ENCODE peak calls at places on chromosome 20, in four cellular contexts. U is GM12878, Q is WTC11, J is HepG2. Y is an unnamed sample.

GRCh38 chr20:37228656-37229055 is 33.0 kb downstream of the GHRH start:
- DNase-seq in Q (no peak), U (no peak), J (no peak), Y (no peak)

GRCh38 chr20:53849471-53850059 is 220.8 kb downstream of the BCAS1 start:
- DNase-seq in J (no peak), U (no peak), Q (no peak), Y (no peak)

GRCh38 chr20:48066256-48066655 is 281.0 kb upstream of the SULF2 start:
- DNase-seq in Q (no peak), J (no peak), U (no peak), Y (no peak)

GRCh38 chr20:44089987-44090674 is 96.9 kb downstream of the JPH2 start:
- DNase-seq in J (peak), Q (no peak), U (peak), Y (peak)

GRCh38 chr20:16537025-16537665 is 36.1 kb downstream of the KIF16B start:
- DNase-seq in U (no peak), Q (no peak), J (no peak), Y (no peak)

GRCh38 chr20:35908007-35908406 is 46.3 kb downstream of the SCAND1 start:
- DNase-seq in U (no peak), Q (peak), J (no peak), Y (no peak)

GRCh38 chr20:58439974-58440767 is 51.1 kb downstream of the VAPB start:
- DNase-seq in Q (no peak), J (no peak), U (no peak), Y (no peak)

GRCh38 chr20:57091748-57092111 is 174.7 kb downstream of the BMP7 start:
- DNase-seq in J (no peak), Q (no peak), U (no peak), Y (no peak)

GRCh38 chr20:57048027-57048869 is 218.2 kb downstream of the BMP7 start:
- DNase-seq in U (no peak), J (peak), Q (peak), Y (peak)

GRCh38 chr20:25227317-25227831 is 20.5 kb upstream of the PYGB start:
- DNase-seq in U (no peak), J (peak), Q (no peak), Y (peak)

GRCh38 chr20:20680991-20681508 is 31.4 kb downstream of the RALGAPA2 start:
- DNase-seq in U (no peak), J (no peak), Q (no peak), Y (no peak)

GRCh38 chr20:889110-889509 is 27.0 kb downstream of the ANGPT4 start:
- DNase-seq in U (no peak), Q (no peak), J (no peak), Y (no peak)

GRCh38 chr20:21133917-21134622 is 8.2 kb downstream of the KIZ start:
- DNase-seq in J (no peak), Q (no peak), U (no peak), Y (no peak)

GRCh38 chr20:61024390-61024789 is 227.7 kb upstream of the CDH4 start:
- DNase-seq in U (no peak), J (no peak), Q (no peak), Y (no peak)
- TF ChIP-seq ETV6 in U (no peak), J (no peak), Q (no peak), Y (no peak)

GRCh38 chr20:40689100-40689942 is at the start of gene MAFB:
- DNase-seq in Q (peak), U (no peak), J (peak), Y (peak)
- TF ChIP-seq ETV6 in Q (peak), U (no peak), J (peak), Y (no peak)

DNA sequence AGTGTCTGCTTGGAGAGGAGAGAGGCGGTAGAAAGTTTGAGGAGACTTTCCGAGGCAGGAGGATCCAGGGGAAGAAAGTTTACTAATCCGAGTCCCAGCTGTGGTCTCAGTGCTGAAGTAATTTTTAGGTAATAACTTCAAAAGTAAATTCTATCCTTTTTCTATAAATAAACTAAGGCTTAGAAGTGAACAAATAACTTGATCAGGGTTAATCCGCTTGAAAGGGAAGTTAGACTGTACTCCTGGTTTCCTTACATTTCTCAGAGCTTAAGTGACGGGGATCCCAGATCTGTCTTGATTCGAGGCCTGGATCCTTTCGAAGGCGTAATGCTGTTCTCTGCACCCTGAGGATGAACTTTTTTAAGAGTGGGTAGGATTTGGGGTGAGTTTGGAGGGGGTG is 2.6 kb downstream of the STK35 start:
- DNase-seq in Q (no peak), U (no peak), J (no peak), Y (no peak)
- TF ChIP-seq ETV6 in Q (no peak), U (no peak), J (no peak), Y (no peak)

GRCh38 chr20:63329331-63330083 is 31.6 kb downstream of the CHRNA4 start:
- DNase-seq in J (no peak), U (no peak), Q (no peak), Y (no peak)
- TF ChIP-seq ETV6 in J (no peak), U (no peak), Q (no peak), Y (no peak)